ENCODE peak calls at places on chromosomes 4 and X, in five cellular contexts. One of them, this sample, is unnamed.

GRCh38 chrX:153692003-153692402 is 4.3 kb downstream of the SLC6A8 start:
- DNase-seq in AG09319: no peak
- DNase-seq in GM20000: no peak
- DNase-seq in BJ: no peak
- DNase-seq in lower leg skin: no peak
- DNase-seq in this sample: no peak

GRCh38 chr4:48602222-48602621 is 112.2 kb downstream of the ZAR1 start:
- DNase-seq in AG09319: no peak
- DNase-seq in GM20000: no peak
- DNase-seq in BJ: peak
- DNase-seq in lower leg skin: no peak
- DNase-seq in this sample: no peak

GRCh38 chrX:43456906-43457305 is 199.2 kb upstream of the MAOA start:
- DNase-seq in AG09319: no peak
- DNase-seq in GM20000: no peak
- DNase-seq in BJ: no peak
- DNase-seq in lower leg skin: no peak
- DNase-seq in this sample: no peak

GRCh38 chrX:39652336-39652735 is 445.4 kb downstream of the BCOR start:
- DNase-seq in AG09319: no peak
- DNase-seq in GM20000: peak
- DNase-seq in BJ: no peak
- DNase-seq in lower leg skin: no peak
- DNase-seq in this sample: peak

GRCh38 chrX:153379971-153380581 is 21.1 kb downstream of the PNMA6E start:
- DNase-seq in AG09319: no peak
- DNase-seq in GM20000: no peak
- DNase-seq in BJ: no peak
- DNase-seq in lower leg skin: no peak
- DNase-seq in this sample: no peak

GRCh38 chr4:3226944-3227343 is 22.0 kb upstream of the MSANTD1 start:
- DNase-seq in AG09319: no peak
- DNase-seq in GM20000: no peak
- DNase-seq in BJ: no peak
- DNase-seq in lower leg skin: no peak
- DNase-seq in this sample: no peak

GRCh38 chr4:143616771-143617170 is 83.7 kb downstream of the FREM3 start:
- DNase-seq in AG09319: no peak
- DNase-seq in GM20000: peak
- DNase-seq in BJ: peak
- DNase-seq in lower leg skin: no peak
- DNase-seq in this sample: peak

GRCh38 chr4:14607001-14607400 is 395.3 kb upstream of the CPEB2 start:
- DNase-seq in AG09319: no peak
- DNase-seq in GM20000: no peak
- DNase-seq in BJ: no peak
- DNase-seq in lower leg skin: no peak
- DNase-seq in this sample: no peak

GRCh38 chr4:184653650-184654049 is 4.1 kb downstream of the PRIMPOL start:
- DNase-seq in AG09319: no peak
- DNase-seq in GM20000: no peak
- DNase-seq in BJ: peak
- DNase-seq in lower leg skin: no peak
- DNase-seq in this sample: no peak

GRCh38 chrX:149758068-149758714 is 15.7 kb upstream of the HSFX1 start:
- DNase-seq in AG09319: no peak
- DNase-seq in GM20000: no peak
- DNase-seq in BJ: no peak
- DNase-seq in lower leg skin: peak
- DNase-seq in this sample: no peak

GRCh38 chrX:149757206-149758067 is 16.4 kb upstream of the HSFX1 start:
- DNase-seq in AG09319: no peak
- DNase-seq in GM20000: no peak
- DNase-seq in BJ: no peak
- DNase-seq in lower leg skin: peak
- DNase-seq in this sample: no peak

GRCh38 chrX:149759824-149760223 is 14.0 kb upstream of the HSFX1 start:
- DNase-seq in AG09319: no peak
- DNase-seq in GM20000: no peak
- DNase-seq in BJ: no peak
- DNase-seq in lower leg skin: peak
- DNase-seq in this sample: no peak

GRCh38 chrX:149760965-149761364 is 12.9 kb upstream of the HSFX1 start:
- DNase-seq in AG09319: no peak
- DNase-seq in GM20000: no peak
- DNase-seq in BJ: no peak
- DNase-seq in lower leg skin: peak
- DNase-seq in this sample: no peak

DNA sequence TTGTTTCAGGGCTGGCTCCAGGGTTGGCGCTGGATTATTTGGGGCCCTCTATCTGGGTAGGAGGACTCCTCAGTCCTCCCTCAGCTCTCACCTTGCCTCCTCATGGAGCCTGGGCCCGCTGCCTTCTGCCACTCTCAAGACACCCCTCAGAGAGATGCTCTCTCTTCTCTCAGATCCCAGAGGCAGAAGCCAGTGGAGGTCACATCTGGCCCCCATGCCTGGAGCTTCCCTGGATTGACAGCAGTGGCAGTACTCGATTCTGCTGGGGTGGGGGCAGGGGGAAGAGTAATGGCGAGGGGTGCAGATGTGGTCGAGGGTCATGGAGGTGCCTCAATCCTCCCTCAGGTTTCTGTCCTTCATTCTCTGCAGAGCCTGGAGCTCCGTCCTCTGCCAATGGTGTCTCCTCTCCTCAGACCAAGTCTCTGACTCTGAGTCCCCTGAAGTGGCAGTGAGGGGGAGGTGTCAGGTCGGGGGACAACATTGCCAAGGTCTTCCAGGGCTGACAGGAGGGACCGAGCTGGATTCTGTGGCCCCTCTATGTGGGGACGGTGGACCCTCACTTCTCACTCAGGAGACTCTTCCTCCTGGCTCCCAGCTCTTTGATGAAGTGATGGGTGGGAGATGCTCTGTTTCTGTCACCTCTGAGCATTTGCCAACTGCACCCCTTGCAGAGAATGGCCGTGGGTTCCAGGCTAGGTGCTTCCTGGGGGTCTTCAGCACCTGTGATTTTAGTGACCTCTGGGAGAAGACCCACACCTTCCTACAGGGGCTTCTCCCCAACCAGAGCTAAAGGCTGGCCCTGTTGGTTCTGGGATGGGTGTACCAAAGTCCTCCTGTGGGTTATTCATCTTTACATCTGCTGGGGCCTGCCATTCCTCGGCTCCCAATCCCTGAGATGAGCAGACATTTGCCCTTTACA is 10.9 kb upstream of the HSFX1 start:
- DNase-seq in AG09319: no peak
- DNase-seq in GM20000: no peak
- DNase-seq in BJ: no peak
- DNase-seq in lower leg skin: peak
- DNase-seq in this sample: no peak
- TF ChIP-seq CTCF in AG09319: no peak
- TF ChIP-seq CTCF in GM20000: no peak
- TF ChIP-seq CTCF in BJ: no peak
- TF ChIP-seq CTCF in lower leg skin: no peak
- TF ChIP-seq CTCF in this sample: no peak

GRCh38 chr4:139768913-139769312 is 103.3 kb downstream of the MGST2 start:
- DNase-seq in AG09319: no peak
- DNase-seq in GM20000: no peak
- DNase-seq in BJ: no peak
- DNase-seq in lower leg skin: no peak
- DNase-seq in this sample: no peak

GRCh38 chr4:139769355-139769754 is 103.7 kb downstream of the MGST2 start:
- DNase-seq in AG09319: no peak
- DNase-seq in GM20000: no peak
- DNase-seq in BJ: no peak
- DNase-seq in lower leg skin: no peak
- DNase-seq in this sample: no peak

GRCh38 chr4:139768366-139768765 is 102.7 kb downstream of the MGST2 start:
- DNase-seq in AG09319: no peak
- DNase-seq in GM20000: no peak
- DNase-seq in BJ: no peak
- DNase-seq in lower leg skin: no peak
- DNase-seq in this sample: no peak

GRCh38 chr4:139767585-139767984 is 102.0 kb downstream of the MGST2 start:
- DNase-seq in AG09319: no peak
- DNase-seq in GM20000: no peak
- DNase-seq in BJ: no peak
- DNase-seq in lower leg skin: no peak
- DNase-seq in this sample: no peak

GRCh38 chr4:139770361-139770760 is 104.7 kb downstream of the MGST2 start:
- DNase-seq in AG09319: no peak
- DNase-seq in GM20000: no peak
- DNase-seq in BJ: no peak
- DNase-seq in lower leg skin: no peak
- DNase-seq in this sample: no peak
- TF ChIP-seq CTCF in AG09319: no peak
- TF ChIP-seq CTCF in GM20000: no peak
- TF ChIP-seq CTCF in BJ: no peak
- TF ChIP-seq CTCF in lower leg skin: no peak
- TF ChIP-seq CTCF in this sample: no peak

GRCh38 chrX:76555816-76556215 is 128.3 kb downstream of the MAGEE1 start:
- DNase-seq in AG09319: no peak
- DNase-seq in GM20000: peak
- DNase-seq in BJ: no peak
- DNase-seq in lower leg skin: no peak
- DNase-seq in this sample: no peak
- TF ChIP-seq CTCF in AG09319: no peak
- TF ChIP-seq CTCF in GM20000: no peak
- TF ChIP-seq CTCF in BJ: no peak
- TF ChIP-seq CTCF in lower leg skin: no peak
- TF ChIP-seq CTCF in this sample: no peak

GRCh38 chrX:105975382-105975781 is 63.1 kb downstream of the SERPINA7 start:
- DNase-seq in AG09319: no peak
- DNase-seq in GM20000: no peak
- DNase-seq in BJ: no peak
- DNase-seq in lower leg skin: no peak
- DNase-seq in this sample: no peak
- TF ChIP-seq CTCF in AG09319: no peak
- TF ChIP-seq CTCF in GM20000: no peak
- TF ChIP-seq CTCF in BJ: no peak
- TF ChIP-seq CTCF in lower leg skin: no peak
- TF ChIP-seq CTCF in this sample: no peak

DNA sequence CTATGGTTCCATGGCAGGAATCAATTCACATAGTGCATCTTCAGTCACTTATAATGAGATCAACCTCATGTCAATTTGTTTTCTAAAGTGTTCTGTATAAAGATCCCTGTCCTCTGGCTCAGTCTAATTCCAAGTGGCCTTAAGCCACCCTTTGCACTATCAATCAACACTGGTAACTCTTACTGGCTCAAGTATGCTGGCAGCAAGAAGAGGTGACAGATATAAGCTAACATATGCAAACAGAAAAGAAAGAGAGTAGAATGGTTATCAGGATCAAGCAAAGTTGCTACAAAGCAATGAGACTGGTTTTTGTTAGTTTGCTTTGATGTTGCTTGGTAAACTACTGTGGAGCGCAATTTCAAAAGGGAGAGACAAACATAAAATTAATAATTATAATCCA is 67.0 kb downstream of the AMMECR1 start:
- DNase-seq in AG09319: no peak
- DNase-seq in GM20000: no peak
- DNase-seq in BJ: no peak
- DNase-seq in lower leg skin: no peak
- DNase-seq in this sample: no peak
- TF ChIP-seq CTCF in AG09319: no peak
- TF ChIP-seq CTCF in GM20000: no peak
- TF ChIP-seq CTCF in BJ: no peak
- TF ChIP-seq CTCF in lower leg skin: no peak
- TF ChIP-seq CTCF in this sample: no peak